ENCODE peak calls at places on chromosome 20, in four cellular contexts. One of them, this sample, is unnamed.

GRCh38 chr20:48791666-48792071 is 36.1 kb downstream of the PREX1 start:
- DNase-seq in brain microvascular endothelial cell: no peak
- DNase-seq in germinal center: no peak
- DNase-seq in H7: no peak
- DNase-seq in this sample: peak

GRCh38 chr20:37198962-37199660 is 19.8 kb upstream of the MROH8 start:
- DNase-seq in brain microvascular endothelial cell: no peak
- DNase-seq in germinal center: no peak
- DNase-seq in H7: no peak
- DNase-seq in this sample: no peak

GRCh38 chr20:9520096-9520495 is 5.7 kb downstream of the LAMP5 start:
- DNase-seq in brain microvascular endothelial cell: no peak
- DNase-seq in germinal center: no peak
- DNase-seq in H7: peak
- DNase-seq in this sample: no peak

GRCh38 chr20:57654998-57655811 is 35.0 kb upstream of the ZBP1 start:
- DNase-seq in brain microvascular endothelial cell: no peak
- DNase-seq in germinal center: no peak
- DNase-seq in H7: peak
- DNase-seq in this sample: no peak

GRCh38 chr20:8362457-8362856 is 230.4 kb downstream of the PLCB1 start:
- DNase-seq in brain microvascular endothelial cell: no peak
- DNase-seq in germinal center: no peak
- DNase-seq in H7: no peak
- DNase-seq in this sample: no peak

GRCh38 chr20:24451992-24452391 is 17.4 kb upstream of the SYNDIG1 start:
- DNase-seq in brain microvascular endothelial cell: no peak
- DNase-seq in germinal center: no peak
- DNase-seq in H7: no peak
- DNase-seq in this sample: no peak

GRCh38 chr20:3068986-3069900 is 2.2 kb upstream of the OXT start:
- DNase-seq in brain microvascular endothelial cell: peak
- DNase-seq in germinal center: no peak
- DNase-seq in H7: peak
- DNase-seq in this sample: no peak

GRCh38 chr20:40189621-40190020 is 499.4 kb downstream of the MAFB start:
- DNase-seq in brain microvascular endothelial cell: no peak
- DNase-seq in germinal center: no peak
- DNase-seq in H7: no peak
- DNase-seq in this sample: no peak

GRCh38 chr20:39112196-39112743 is 150.1 kb downstream of the DHX35 start:
- DNase-seq in brain microvascular endothelial cell: peak
- DNase-seq in germinal center: peak
- DNase-seq in H7: peak
- DNase-seq in this sample: peak

GRCh38 chr20:4507288-4507719 is 214.4 kb upstream of the PRND start:
- DNase-seq in brain microvascular endothelial cell: peak
- DNase-seq in germinal center: no peak
- DNase-seq in H7: no peak
- DNase-seq in this sample: peak

GRCh38 chr20:30488941-30489601 is 768.4 kb upstream of the DEFB115 start:
- DNase-seq in brain microvascular endothelial cell: no peak
- DNase-seq in germinal center: no peak
- DNase-seq in H7: no peak
- DNase-seq in this sample: no peak

GRCh38 chr20:52621401-52621800 is 350.8 kb upstream of the TSHZ2 start:
- DNase-seq in brain microvascular endothelial cell: no peak
- DNase-seq in germinal center: no peak
- DNase-seq in H7: no peak
- DNase-seq in this sample: no peak

GRCh38 chr20:50534567-50534966 is 24.4 kb downstream of the PTPN1 start:
- DNase-seq in brain microvascular endothelial cell: peak
- DNase-seq in germinal center: no peak
- DNase-seq in H7: no peak
- DNase-seq in this sample: peak

GRCh38 chr20:51042657-51043247 is 19.8 kb upstream of the KCNG1 start:
- DNase-seq in brain microvascular endothelial cell: no peak
- DNase-seq in germinal center: no peak
- DNase-seq in H7: peak
- DNase-seq in this sample: no peak

GRCh38 chr20:45010399-45010828 is 44.1 kb downstream of the STK4 start:
- DNase-seq in brain microvascular endothelial cell: peak
- DNase-seq in germinal center: no peak
- DNase-seq in H7: no peak
- DNase-seq in this sample: peak

GRCh38 chr20:14672066-14672465 is 334.7 kb upstream of the FLRT3 start:
- DNase-seq in brain microvascular endothelial cell: no peak
- DNase-seq in germinal center: no peak
- DNase-seq in H7: no peak
- DNase-seq in this sample: no peak

GRCh38 chr20:51022803-51023616 is at the start of gene KCNG1:
- DNase-seq in brain microvascular endothelial cell: peak
- DNase-seq in germinal center: peak
- DNase-seq in H7: peak
- DNase-seq in this sample: peak

GRCh38 chr20:1418335-1418734 is 25.5 kb upstream of the FKBP1A start:
- DNase-seq in brain microvascular endothelial cell: no peak
- DNase-seq in germinal center: no peak
- DNase-seq in H7: no peak
- DNase-seq in this sample: no peak

GRCh38 chr20:19688031-19688806 is 69.8 kb upstream of the RIN2 start:
- DNase-seq in brain microvascular endothelial cell: peak
- DNase-seq in germinal center: no peak
- DNase-seq in H7: peak
- DNase-seq in this sample: peak

This sample was measured in astrocyte of the spinal cord.